ENCODE peak calls at places on chromosomes 13 and 19, in seven cellular contexts. K, Q, I, P, D, B and X are unnamed samples.

GRCh38 chr13:30111810-30112209 is 195.5 kb downstream of the KATNAL1 start:
- DNase-seq in K (no peak), Q (peak; percentile 20), I (no peak), P (no peak), D (no peak), B (no peak), X (no peak)

GRCh38 chr13:27183561-27184147 is 12.0 kb upstream of the USP12 start:
- DNase-seq in K (no peak), Q (no peak), I (no peak), P (no peak), D (no peak), B (no peak), X (no peak)

GRCh38 chr19:48614436-48615144 is at the start of gene FAM83E:
- DNase-seq in K (peak; percentile 53), Q (no peak), I (peak; percentile 90), P (no peak), D (peak; percentile 72), B (peak; percentile 95), X (no peak)

GRCh38 chr19:39436350-39436716 is 584 bp upstream of the RPS16 start:
- DNase-seq in K (no peak), Q (no peak), I (no peak), P (no peak), D (no peak), B (no peak), X (no peak)

GRCh38 chr13:27120011-27120410 is 51.6 kb downstream of the USP12 start:
- DNase-seq in K (no peak), Q (no peak), I (no peak), P (no peak), D (no peak), B (no peak), X (no peak)

GRCh38 chr13:45441633-45442032 is 23.1 kb upstream of the COG3 start:
- DNase-seq in K (no peak), Q (peak; percentile 70), I (no peak), P (no peak), D (no peak), B (no peak), X (no peak)

GRCh38 chr19:43820098-43820860 is 6.8 kb upstream of the ZNF283 start:
- DNase-seq in K (no peak), Q (no peak), I (no peak), P (no peak), D (no peak), B (no peak), X (peak; percentile 67)

GRCh38 chr13:78736142-78736541 is 77.2 kb upstream of the OBI1 start:
- DNase-seq in K (no peak), Q (no peak), I (no peak), P (no peak), D (no peak), B (no peak), X (no peak)

GRCh38 chr13:80473695-80474094 is 132.8 kb upstream of the SPRY2 start:
- DNase-seq in K (no peak), Q (peak; percentile 28), I (no peak), P (no peak), D (no peak), B (peak; percentile 39), X (no peak)

GRCh38 chr13:77599351-77599750 is 63.8 kb downstream of the SCEL start:
- DNase-seq in K (no peak), Q (no peak), I (no peak), P (no peak), D (no peak), B (no peak), X (no peak)

DNA sequence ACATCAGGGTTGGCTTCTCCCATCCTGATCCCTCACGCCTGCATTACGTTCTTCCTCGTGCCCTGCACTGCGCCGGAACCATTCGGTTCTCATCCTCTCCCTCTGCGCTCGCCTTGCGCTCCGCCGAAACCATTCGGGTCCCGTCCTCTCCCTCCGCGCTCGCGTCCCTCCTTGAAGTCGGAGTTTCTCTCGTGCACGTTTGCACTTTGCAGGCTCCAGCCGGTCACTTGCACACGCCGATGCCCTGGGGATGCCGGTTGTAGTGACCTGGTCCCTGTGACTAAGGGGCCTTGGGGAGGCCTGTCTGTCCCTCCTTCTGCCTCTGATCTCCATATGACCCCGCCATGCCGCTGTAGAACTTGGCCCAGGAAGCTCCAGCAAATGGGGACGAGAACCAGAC is 265.8 kb downstream of the TEX29 start:
- DNase-seq in K (no peak), Q (no peak), I (peak; percentile 7), P (no peak), D (no peak), B (no peak), X (peak; percentile 54)
- H3K27me3 ChIP-seq in K (no peaks in the 10 kb centered on the region), Q (peaks cover 49% of the 10 kb centered on the region), I (no peaks in the 10 kb centered on the region), P (no peaks in the 10 kb centered on the region), D (no peaks in the 10 kb centered on the region), B (no peaks in the 10 kb centered on the region), X (no peaks in the 10 kb centered on the region)

GRCh38 chr13:47708386-47708785 is 292.7 kb downstream of the SUCLA2 start:
- DNase-seq in K (no peak), Q (no peak), I (no peak), P (no peak), D (no peak), B (no peak), X (no peak)
- TF ChIP-seq EP300 in K (no peak), Q (no peak), I (no peak), P (no peak), D (no peak), B (no peak), X (no peak)

GRCh38 chr19:55443045-55443823 is at the start of gene SHISA7:
- DNase-seq in K (no peak), Q (no peak), I (no peak), P (no peak), D (no peak), B (no peak), X (no peak)
- H3K27me3 ChIP-seq in K (no peaks in the 10 kb centered on the region), Q (peaks cover 52% of the 10 kb centered on the region), I (peaks cover 72% of the 10 kb centered on the region), P (peaks cover 77% of the 10 kb centered on the region), D (peaks cover 82% of the 10 kb centered on the region), B (peaks cover 45% of the 10 kb centered on the region), X (peaks cover 59% of the 10 kb centered on the region)

GRCh38 chr13:66704110-66704509 is 526.0 kb downstream of the PCDH9 start:
- DNase-seq in K (no peak), Q (no peak), I (no peak), P (no peak), D (no peak), B (no peak), X (no peak)
- TF ChIP-seq EP300 in K (no peak), Q (no peak), I (no peak), P (no peak), D (no peak), B (no peak), X (no peak)

GRCh38 chr19:11457115-11457514 is 21.7 kb downstream of the PRKCSH start:
- DNase-seq in K (no peak), Q (no peak), I (no peak), P (no peak), D (no peak), B (no peak), X (no peak)
- H3K27me3 ChIP-seq in K (no peaks in the 10 kb centered on the region), Q (peaks cover 12% of the 10 kb centered on the region), I (no peaks in the 10 kb centered on the region), P (peaks cover 25% of the 10 kb centered on the region), D (peaks cover 18% of the 10 kb centered on the region), B (no peaks in the 10 kb centered on the region), X (no peaks in the 10 kb centered on the region)